ENCODE peak calls at places on chromosome 2, in seven cellular contexts. G is amygdala, W is GM10248, J is mesenchymal stem cell, E is T follicular helper cell, H is foreskin fibroblast, U is fibroblast of mammary gland. Y is an unnamed sample.

GRCh38 chr2:39247512-39247911 is 3.7 kb upstream of the CDKL4 start:
- DNase-seq in E (no peak), G (no peak), U (no peak), J (no peak), W (no peak), H (no peak), Y (no peak)

GRCh38 chr2:55224761-55225261 is 7.3 kb downstream of the CLHC1 start:
- DNase-seq in G (no peak), J (no peak), W (no peak), H (no peak), E (no peak), U (peak), Y (no peak)

GRCh38 chr2:59920961-59921360 is 632.5 kb downstream of the BCL11A start:
- DNase-seq in W (no peak), U (no peak), J (no peak), G (no peak), E (no peak), H (no peak), Y (no peak)

GRCh38 chr2:227772932-227773331 is 27.2 kb downstream of the SCYGR8 start:
- DNase-seq in U (no peak), G (no peak), E (no peak), H (no peak), J (no peak), W (no peak), Y (no peak)

GRCh38 chr2:124983595-124983994 is 958.5 kb downstream of the CNTNAP5 start:
- DNase-seq in E (no peak), W (no peak), U (peak), H (peak), G (no peak), J (peak), Y (peak)

GRCh38 chr2:201860541-201861154 is 54.3 kb downstream of the CDK15 start:
- DNase-seq in U (peak), E (peak), G (no peak), J (peak), H (peak), W (peak), Y (peak)

GRCh38 chr2:217125004-217125403 is 265.1 kb upstream of the TNP1 start:
- DNase-seq in H (no peak), E (no peak), W (no peak), G (no peak), U (no peak), J (no peak), Y (no peak)

GRCh38 chr2:132797551-132797950 is 127.5 kb upstream of the LYPD1 start:
- DNase-seq in U (no peak), J (peak), E (no peak), W (no peak), G (no peak), H (peak), Y (peak)

GRCh38 chr2:227942021-227942420 is 70.6 kb downstream of the DAW1 start:
- DNase-seq in W (peak), E (no peak), G (no peak), H (peak), U (peak), J (no peak), Y (peak)

GRCh38 chr2:107349329-107349728 is 463.4 kb upstream of the ST6GAL2 start:
- DNase-seq in E (no peak), J (no peak), U (no peak), W (no peak), H (no peak), G (no peak), Y (no peak)

GRCh38 chr2:113138428-113139322 is 11.3 kb downstream of the IL1RN start:
- DNase-seq in W (peak), U (peak), J (peak), H (peak), G (no peak), E (peak), Y (peak)

GRCh38 chr2:161964070-161964645 is 109.9 kb downstream of the DPP4 start:
- DNase-seq in J (no peak), G (no peak), U (no peak), H (no peak), W (no peak), E (no peak), Y (no peak)

GRCh38 chr2:72145658-72146329 is 1.9 kb downstream of the CYP26B1 start:
- DNase-seq in J (no peak), U (no peak), G (no peak), W (no peak), H (no peak), E (no peak), Y (no peak)

GRCh38 chr2:20111311-20112131 is 60.1 kb upstream of the LAPTM4A start:
- DNase-seq in W (no peak), J (no peak), U (peak), G (no peak), E (no peak), H (no peak), Y (peak)

GRCh38 chr2:16281451-16282330 is 341.3 kb downstream of the MYCN start:
- DNase-seq in E (no peak), H (no peak), U (no peak), W (peak), G (peak), J (peak), Y (no peak)

GRCh38 chr2:46164581-46165301 is 132.5 kb upstream of the EPAS1 start:
- DNase-seq in E (no peak), G (no peak), U (peak), J (peak), H (peak), W (no peak), Y (peak)

GRCh38 chr2:230413465-230413864 is 2.5 kb upstream of the SP100 start:
- DNase-seq in G (no peak), U (no peak), H (no peak), E (no peak), J (no peak), W (no peak), Y (no peak)

GRCh38 chr2:38771632-38772031 is 6.4 kb upstream of the GEMIN6 start:
- DNase-seq in G (no peak), W (no peak), H (peak), E (no peak), J (no peak), U (peak), Y (peak)

GRCh38 chr2:7394195-7394594 is 477.0 kb downstream of the RNF144A start:
- DNase-seq in U (no peak), H (no peak), G (no peak), W (no peak), J (no peak), E (no peak), Y (no peak)

GRCh38 chr2:233051241-233052149 is 8.6 kb upstream of the INPP5D start:
- DNase-seq in W (no peak), E (no peak), G (no peak), J (peak), U (peak), H (no peak), Y (peak)

GRCh38 chr2:182404102-182404501 is 22.7 kb downstream of the PDE1A start:
- DNase-seq in U (peak), J (peak), E (no peak), H (no peak), G (no peak), W (no peak), Y (peak)

GRCh38 chr2:102116675-102117471 is 25.7 kb upstream of the IL1R1 start:
- DNase-seq in H (no peak), W (no peak), E (no peak), J (peak), G (no peak), U (peak), Y (peak)

GRCh38 chr2:165533331-165533730 is 63.8 kb downstream of the CSRNP3 start:
- DNase-seq in H (no peak), G (no peak), U (no peak), J (peak), E (no peak), W (no peak), Y (no peak)

GRCh38 chr2:2848621-2849443 is 517.8 kb upstream of the MYT1L start:
- DNase-seq in W (no peak), E (no peak), G (no peak), H (no peak), U (no peak), J (no peak), Y (no peak)

GRCh38 chr2:151305129-151305691 is 15.7 kb upstream of the NMI start:
- DNase-seq in J (no peak), U (no peak), G (no peak), W (no peak), H (no peak), E (no peak), Y (no peak)

GRCh38 chr2:165240927-165241326 is 1.7 kb downstream of the SCN2A start:
- DNase-seq in G (no peak), U (no peak), E (no peak), J (no peak), W (no peak), H (no peak), Y (no peak)

GRCh38 chr2:224171226-224171625 is 132.1 kb upstream of the SERPINE2 start:
- DNase-seq in G (no peak), H (no peak), U (no peak), E (no peak), W (no peak), J (no peak), Y (no peak)

GRCh38 chr2:239889641-239890055 is 135.5 kb downstream of the NDUFA10 start:
- DNase-seq in W (no peak), U (no peak), G (peak), J (no peak), E (no peak), H (no peak), Y (no peak)

GRCh38 chr2:218370410-218371063 is 11.5 kb upstream of the SLC11A1 start:
- DNase-seq in J (peak), W (no peak), U (peak), E (no peak), H (no peak), G (no peak), Y (peak)

GRCh38 chr2:63975437-63976124 is 43.6 kb downstream of the VPS54 start:
- DNase-seq in J (no peak), E (no peak), G (no peak), U (peak), W (no peak), H (no peak), Y (no peak)